ENCODE peak calls at places on chromosomes 4 and X, in five cellular contexts. One of them, this sample, is unnamed.

GRCh38 chr4:4509521-4509920 is 32.3 kb downstream of the STX18 start:
- DNase-seq in K562: no peak
- DNase-seq in neural progenitor cell: no peak
- DNase-seq in GM12878: no peak
- DNase-seq in MM.1S: no peak
- DNase-seq in this sample: no peak

GRCh38 chrX:8849462-8849861 is 48.3 kb upstream of the FAM9A start:
- DNase-seq in K562: no peak
- DNase-seq in neural progenitor cell: no peak
- DNase-seq in GM12878: no peak
- DNase-seq in MM.1S: no peak
- DNase-seq in this sample: no peak

GRCh38 chr4:153553155-153553819 is 87.1 kb downstream of the TMEM131L start:
- DNase-seq in K562: no peak
- DNase-seq in neural progenitor cell: no peak
- DNase-seq in GM12878: no peak
- DNase-seq in MM.1S: no peak
- DNase-seq in this sample: no peak

GRCh38 chr4:11468901-11469300 is 40.2 kb upstream of the HS3ST1 start:
- DNase-seq in K562: no peak
- DNase-seq in neural progenitor cell: no peak
- DNase-seq in GM12878: no peak
- DNase-seq in MM.1S: peak
- DNase-seq in this sample: no peak

GRCh38 chr4:7863911-7864681 is 75.6 kb downstream of the AFAP1 start:
- DNase-seq in K562: no peak
- DNase-seq in neural progenitor cell: peak
- DNase-seq in GM12878: no peak
- DNase-seq in MM.1S: no peak
- DNase-seq in this sample: no peak

GRCh38 chrX:24259544-24260240 is 54.2 kb downstream of the SUPT20HL2 start:
- DNase-seq in K562: peak
- DNase-seq in neural progenitor cell: peak
- DNase-seq in GM12878: no peak
- DNase-seq in MM.1S: peak
- DNase-seq in this sample: peak

GRCh38 chrX:108312938-108313337 is 125.3 kb downstream of the COL4A6 start:
- DNase-seq in K562: no peak
- DNase-seq in neural progenitor cell: peak
- DNase-seq in GM12878: no peak
- DNase-seq in MM.1S: no peak
- DNase-seq in this sample: no peak

GRCh38 chrX:9127991-9128390 is 94.1 kb upstream of the FAM9B start:
- DNase-seq in K562: no peak
- DNase-seq in neural progenitor cell: no peak
- DNase-seq in GM12878: no peak
- DNase-seq in MM.1S: no peak
- DNase-seq in this sample: no peak

GRCh38 chrX:16725067-16725466 is 5.7 kb downstream of the SYAP1 start:
- DNase-seq in K562: no peak
- DNase-seq in neural progenitor cell: no peak
- DNase-seq in GM12878: no peak
- DNase-seq in MM.1S: no peak
- DNase-seq in this sample: no peak

GRCh38 chr4:128560754-128561495 is 248.6 kb upstream of the JADE1 start:
- DNase-seq in K562: no peak
- DNase-seq in neural progenitor cell: no peak
- DNase-seq in GM12878: no peak
- DNase-seq in MM.1S: no peak
- DNase-seq in this sample: no peak

GRCh38 chr4:163911891-163912290 is 417.4 kb downstream of the TMA16 start:
- DNase-seq in K562: no peak
- DNase-seq in neural progenitor cell: no peak
- DNase-seq in GM12878: no peak
- DNase-seq in MM.1S: no peak
- DNase-seq in this sample: no peak

GRCh38 chr4:184246426-184246825 is 28.8 kb upstream of the ENPP6 start:
- DNase-seq in K562: no peak
- DNase-seq in neural progenitor cell: no peak
- DNase-seq in GM12878: no peak
- DNase-seq in MM.1S: no peak
- DNase-seq in this sample: no peak

GRCh38 chr4:87118826-87119225 is 101.6 kb downstream of the KLHL8 start:
- DNase-seq in K562: no peak
- DNase-seq in neural progenitor cell: no peak
- DNase-seq in GM12878: no peak
- DNase-seq in MM.1S: no peak
- DNase-seq in this sample: no peak

GRCh38 chr4:164700471-164700870 is 53.5 kb upstream of the SMIM31 start:
- DNase-seq in K562: no peak
- DNase-seq in neural progenitor cell: peak
- DNase-seq in GM12878: no peak
- DNase-seq in MM.1S: no peak
- DNase-seq in this sample: no peak

GRCh38 chrX:69493193-69493592 is 10.9 kb upstream of the NALF2 start:
- DNase-seq in K562: peak
- DNase-seq in neural progenitor cell: peak
- DNase-seq in GM12878: no peak
- DNase-seq in MM.1S: peak
- DNase-seq in this sample: no peak

GRCh38 chr4:16196482-16197393 is 29.5 kb downstream of the TAPT1 start:
- DNase-seq in K562: no peak
- DNase-seq in neural progenitor cell: peak
- DNase-seq in GM12878: peak
- DNase-seq in MM.1S: no peak
- DNase-seq in this sample: no peak

GRCh38 chr4:3229328-3229727 is 19.6 kb upstream of the MSANTD1 start:
- DNase-seq in K562: no peak
- DNase-seq in neural progenitor cell: no peak
- DNase-seq in GM12878: no peak
- DNase-seq in MM.1S: no peak
- DNase-seq in this sample: no peak

GRCh38 chr4:177308125-177308524 is 1.5 kb upstream of the NEIL3 start:
- DNase-seq in K562: no peak
- DNase-seq in neural progenitor cell: no peak
- DNase-seq in GM12878: no peak
- DNase-seq in MM.1S: no peak
- DNase-seq in this sample: no peak

GRCh38 chr4:5615496-5616075 is 92.8 kb downstream of the EVC2 start:
- DNase-seq in K562: no peak
- DNase-seq in neural progenitor cell: no peak
- DNase-seq in GM12878: no peak
- DNase-seq in MM.1S: no peak
- DNase-seq in this sample: no peak

GRCh38 chr4:159303435-159303834 is 200.6 kb downstream of the RAPGEF2 start:
- DNase-seq in K562: no peak
- DNase-seq in neural progenitor cell: no peak
- DNase-seq in GM12878: no peak
- DNase-seq in MM.1S: no peak
- DNase-seq in this sample: no peak

GRCh38 chrX:81378550-81378949 is 176.6 kb downstream of the SH3BGRL start:
- DNase-seq in K562: no peak
- DNase-seq in neural progenitor cell: no peak
- DNase-seq in GM12878: no peak
- DNase-seq in MM.1S: no peak
- DNase-seq in this sample: no peak

GRCh38 chr4:108885211-108885610 is 122.4 kb upstream of the ETNPPL start:
- DNase-seq in K562: no peak
- DNase-seq in neural progenitor cell: no peak
- DNase-seq in GM12878: no peak
- DNase-seq in MM.1S: no peak
- DNase-seq in this sample: no peak

GRCh38 chr4:55132775-55133174 is 7.4 kb upstream of the KDR start:
- DNase-seq in K562: no peak
- DNase-seq in neural progenitor cell: peak
- DNase-seq in GM12878: no peak
- DNase-seq in MM.1S: no peak
- DNase-seq in this sample: no peak

GRCh38 chr4:20249333-20249732 is 2.4 kb upstream of the SLIT2 start:
- DNase-seq in K562: no peak
- DNase-seq in neural progenitor cell: peak
- DNase-seq in GM12878: no peak
- DNase-seq in MM.1S: peak
- DNase-seq in this sample: no peak

GRCh38 chrX:153903238-153903980 is 1.1 kb upstream of the AVPR2 start:
- DNase-seq in K562: no peak
- DNase-seq in neural progenitor cell: no peak
- DNase-seq in GM12878: no peak
- DNase-seq in MM.1S: no peak
- DNase-seq in this sample: no peak

GRCh38 chrX:37658352-37659030 is 27.1 kb upstream of the XK start:
- DNase-seq in K562: no peak
- DNase-seq in neural progenitor cell: no peak
- DNase-seq in GM12878: no peak
- DNase-seq in MM.1S: no peak
- DNase-seq in this sample: no peak
- TF ChIP-seq EZH2 in K562: no peak
- TF ChIP-seq EZH2 in neural progenitor cell: no peak
- TF ChIP-seq EZH2 in GM12878: no peak
- TF ChIP-seq EZH2 in MM.1S: no peak
- TF ChIP-seq EZH2 in this sample: no peak

DNA sequence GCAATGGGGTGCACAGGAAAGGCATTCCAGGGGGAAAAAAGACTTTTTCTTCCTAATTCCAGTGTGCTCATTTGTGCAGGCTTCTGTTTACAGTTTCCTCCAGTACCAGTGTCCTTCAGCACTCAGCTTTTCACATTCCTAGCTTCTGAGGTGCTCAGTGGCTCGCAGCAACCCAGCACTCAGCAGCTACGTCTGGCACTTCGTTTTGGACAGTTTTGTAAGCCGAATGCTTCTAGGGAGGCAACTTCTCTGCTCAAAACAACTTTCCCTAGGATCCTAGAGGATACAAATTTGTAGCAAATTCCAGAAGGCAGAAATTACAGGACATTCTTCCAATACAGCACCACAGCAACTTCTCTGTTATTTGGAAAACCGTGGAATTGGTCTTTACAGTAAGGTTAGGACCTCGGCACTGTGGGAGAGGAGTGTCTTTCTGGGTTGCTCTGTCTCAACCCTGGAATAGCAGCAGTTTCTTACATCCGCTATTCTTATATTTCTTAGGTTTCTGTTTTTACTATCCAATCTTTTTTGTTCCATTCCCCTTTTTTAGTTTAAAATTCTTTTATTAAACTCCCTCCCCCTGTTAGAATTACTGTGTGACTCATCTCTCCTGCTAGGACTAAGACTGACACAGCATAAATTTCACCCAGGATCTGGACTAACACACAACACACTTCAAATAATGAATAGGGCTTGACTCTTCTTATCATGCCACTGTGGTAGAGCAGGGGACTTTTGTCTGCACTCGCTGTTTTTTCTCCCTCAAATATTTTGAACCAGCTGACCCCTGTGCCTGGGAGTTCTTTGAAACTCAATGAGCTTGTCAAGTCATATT is 1314.7 kb downstream of the FSTL5 start:
- DNase-seq in K562: no peak
- DNase-seq in neural progenitor cell: peak
- DNase-seq in GM12878: no peak
- DNase-seq in MM.1S: no peak
- DNase-seq in this sample: no peak
- H3K9ac ChIP-seq in K562: no peak
- H3K9ac ChIP-seq in neural progenitor cell: no peak
- H3K9ac ChIP-seq in GM12878: no peak
- H3K9ac ChIP-seq in MM.1S: no peak
- H3K9ac ChIP-seq in this sample: no peak

GRCh38 chr4:42655921-42656735 is 777 bp downstream of the ATP8A1 start:
- DNase-seq in K562: no peak
- DNase-seq in neural progenitor cell: peak
- DNase-seq in GM12878: no peak
- DNase-seq in MM.1S: peak
- DNase-seq in this sample: no peak

GRCh38 chr4:42655248-42655647 is 1.7 kb downstream of the ATP8A1 start:
- DNase-seq in K562: no peak
- DNase-seq in neural progenitor cell: no peak
- DNase-seq in GM12878: no peak
- DNase-seq in MM.1S: no peak
- DNase-seq in this sample: no peak

GRCh38 chr4:42653606-42654560 is 3.0 kb downstream of the ATP8A1 start:
- DNase-seq in K562: no peak
- DNase-seq in neural progenitor cell: no peak
- DNase-seq in GM12878: no peak
- DNase-seq in MM.1S: no peak
- DNase-seq in this sample: no peak

GRCh38 chr4:42656736-42656985 is 244 bp downstream of the ATP8A1 start:
- DNase-seq in K562: no peak
- DNase-seq in neural progenitor cell: no peak
- DNase-seq in GM12878: no peak
- DNase-seq in MM.1S: no peak
- DNase-seq in this sample: no peak

DNA sequence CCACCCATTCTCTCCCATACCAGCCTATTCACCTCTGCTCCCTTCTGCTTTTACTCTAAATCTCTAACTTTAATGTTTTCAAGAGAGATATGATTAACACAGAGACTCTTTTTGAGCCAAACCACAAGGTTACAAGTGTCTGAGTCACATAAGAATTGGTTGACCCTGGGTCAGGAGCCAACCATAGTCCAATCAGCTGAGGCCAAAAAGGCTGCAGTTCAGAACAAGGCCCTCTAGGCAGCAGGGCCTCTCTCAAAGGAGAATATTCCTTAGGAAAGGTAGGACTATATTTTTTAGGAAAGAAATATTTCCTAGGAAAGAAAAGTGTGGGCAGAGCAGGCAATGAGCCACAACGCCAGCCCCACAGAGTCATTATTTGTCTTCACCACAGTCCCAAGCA is 2.3 kb downstream of the ATP8A1 start:
- DNase-seq in K562: no peak
- DNase-seq in neural progenitor cell: no peak
- DNase-seq in GM12878: no peak
- DNase-seq in MM.1S: no peak
- DNase-seq in this sample: no peak
- H3K4me3 ChIP-seq in K562: no peak
- H3K4me3 ChIP-seq in neural progenitor cell: no peak
- H3K4me3 ChIP-seq in GM12878: peak
- H3K4me3 ChIP-seq in MM.1S: peak
- H3K4me3 ChIP-seq in this sample: no peak

DNA sequence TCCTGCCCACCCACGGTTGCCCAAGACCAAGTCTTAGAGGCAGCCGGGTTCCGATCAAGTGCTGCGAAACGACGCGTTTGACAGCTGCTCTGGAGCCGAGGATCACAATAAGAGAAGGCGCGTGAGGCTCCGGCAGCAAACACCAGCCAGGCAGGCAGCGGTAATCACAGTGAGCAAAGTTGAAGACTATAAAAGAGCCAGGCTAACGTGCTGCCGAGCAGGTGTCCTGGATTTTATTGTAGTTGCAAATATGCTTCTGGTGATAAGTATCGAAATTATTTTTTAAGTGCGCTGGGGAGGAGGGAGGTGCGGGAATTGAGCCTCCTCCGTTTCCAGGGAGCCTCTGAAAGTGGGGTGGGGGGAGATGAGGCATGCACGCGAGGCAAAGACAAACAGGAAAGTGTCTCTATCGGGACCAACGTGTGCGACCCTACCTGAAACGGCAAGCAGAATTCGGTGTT is 597 bp downstream of the GABRA2 start:
- DNase-seq in K562: no peak
- DNase-seq in neural progenitor cell: peak
- DNase-seq in GM12878: no peak
- DNase-seq in MM.1S: no peak
- DNase-seq in this sample: no peak
- TF ChIP-seq EZH2 in K562: no peak
- TF ChIP-seq EZH2 in neural progenitor cell: peak
- TF ChIP-seq EZH2 in GM12878: no peak
- TF ChIP-seq EZH2 in MM.1S: no peak
- TF ChIP-seq EZH2 in this sample: no peak